ENCODE peak calls at places on chromosome 7, in ten cellular contexts. One of them, this sample, is unnamed.

GRCh38 chr7:82050792-82051191 is 280.9 kb upstream of the HGF start:
- DNase-seq in body of pancreas: no peak
- DNase-seq in fibroblast of the aortic adventitia: peak
- DNase-seq in nephron progenitor cell: no peak
- DNase-seq in HCT116: no peak
- DNase-seq in endodermal cell: no peak
- DNase-seq in SK-N-SH: peak
- DNase-seq in CD4-positive, alpha-beta T cell: no peak
- DNase-seq in OCI-LY7: no peak
- DNase-seq in CD8-positive, alpha-beta T cell: no peak
- DNase-seq in this sample: no peak

GRCh38 chr7:45897042-45897690 is 8.9 kb downstream of the IGFBP1 start:
- DNase-seq in OCI-LY7: no peak
- DNase-seq in nephron progenitor cell: no peak
- DNase-seq in endodermal cell: no peak
- DNase-seq in CD4-positive, alpha-beta T cell: no peak
- DNase-seq in fibroblast of the aortic adventitia: peak
- DNase-seq in CD8-positive, alpha-beta T cell: no peak
- DNase-seq in SK-N-SH: no peak
- DNase-seq in HCT116: no peak
- DNase-seq in body of pancreas: no peak
- DNase-seq in this sample: no peak

GRCh38 chr7:47786557-47787248 is 161.6 kb downstream of the PKD1L1 start:
- DNase-seq in body of pancreas: peak
- DNase-seq in HCT116: peak
- DNase-seq in nephron progenitor cell: peak
- DNase-seq in SK-N-SH: no peak
- DNase-seq in CD8-positive, alpha-beta T cell: no peak
- DNase-seq in OCI-LY7: no peak
- DNase-seq in fibroblast of the aortic adventitia: peak
- DNase-seq in endodermal cell: peak
- DNase-seq in CD4-positive, alpha-beta T cell: no peak
- DNase-seq in this sample: peak

GRCh38 chr7:79182283-79182682 is 271.2 kb downstream of the MAGI2 start:
- DNase-seq in endodermal cell: no peak
- DNase-seq in CD4-positive, alpha-beta T cell: no peak
- DNase-seq in fibroblast of the aortic adventitia: peak
- DNase-seq in CD8-positive, alpha-beta T cell: no peak
- DNase-seq in HCT116: no peak
- DNase-seq in nephron progenitor cell: no peak
- DNase-seq in SK-N-SH: no peak
- DNase-seq in body of pancreas: no peak
- DNase-seq in OCI-LY7: no peak
- DNase-seq in this sample: peak

GRCh38 chr7:151504715-151505326 is 14.9 kb downstream of the RHEB start:
- DNase-seq in endodermal cell: no peak
- DNase-seq in nephron progenitor cell: no peak
- DNase-seq in CD4-positive, alpha-beta T cell: no peak
- DNase-seq in CD8-positive, alpha-beta T cell: no peak
- DNase-seq in fibroblast of the aortic adventitia: no peak
- DNase-seq in OCI-LY7: no peak
- DNase-seq in SK-N-SH: no peak
- DNase-seq in body of pancreas: no peak
- DNase-seq in HCT116: no peak
- DNase-seq in this sample: no peak

GRCh38 chr7:43456200-43456599 is 126.7 kb upstream of the STK17A start:
- DNase-seq in endodermal cell: no peak
- DNase-seq in body of pancreas: no peak
- DNase-seq in CD8-positive, alpha-beta T cell: no peak
- DNase-seq in fibroblast of the aortic adventitia: no peak
- DNase-seq in HCT116: no peak
- DNase-seq in SK-N-SH: no peak
- DNase-seq in CD4-positive, alpha-beta T cell: no peak
- DNase-seq in nephron progenitor cell: no peak
- DNase-seq in OCI-LY7: no peak
- DNase-seq in this sample: no peak

GRCh38 chr7:18529213-18529612 is 33.7 kb downstream of the HDAC9 start:
- DNase-seq in CD4-positive, alpha-beta T cell: no peak
- DNase-seq in body of pancreas: no peak
- DNase-seq in endodermal cell: no peak
- DNase-seq in CD8-positive, alpha-beta T cell: no peak
- DNase-seq in nephron progenitor cell: no peak
- DNase-seq in SK-N-SH: no peak
- DNase-seq in HCT116: no peak
- DNase-seq in OCI-LY7: no peak
- DNase-seq in fibroblast of the aortic adventitia: no peak
- DNase-seq in this sample: no peak

GRCh38 chr7:159142730-159143129 is 1.9 kb downstream of the VIPR2 start:
- DNase-seq in CD4-positive, alpha-beta T cell: no peak
- DNase-seq in body of pancreas: no peak
- DNase-seq in CD8-positive, alpha-beta T cell: no peak
- DNase-seq in HCT116: no peak
- DNase-seq in SK-N-SH: no peak
- DNase-seq in nephron progenitor cell: no peak
- DNase-seq in OCI-LY7: no peak
- DNase-seq in endodermal cell: peak
- DNase-seq in fibroblast of the aortic adventitia: no peak
- DNase-seq in this sample: no peak

GRCh38 chr7:64892116-64892515 is 11.0 kb upstream of the ZNF273 start:
- DNase-seq in body of pancreas: no peak
- DNase-seq in CD8-positive, alpha-beta T cell: no peak
- DNase-seq in fibroblast of the aortic adventitia: no peak
- DNase-seq in endodermal cell: no peak
- DNase-seq in HCT116: no peak
- DNase-seq in SK-N-SH: no peak
- DNase-seq in nephron progenitor cell: no peak
- DNase-seq in OCI-LY7: no peak
- DNase-seq in CD4-positive, alpha-beta T cell: no peak
- DNase-seq in this sample: no peak

GRCh38 chr7:92904292-92905131 is 68.1 kb upstream of the CDK6 start:
- DNase-seq in HCT116: peak
- DNase-seq in SK-N-SH: peak
- DNase-seq in OCI-LY7: no peak
- DNase-seq in CD8-positive, alpha-beta T cell: peak
- DNase-seq in body of pancreas: no peak
- DNase-seq in CD4-positive, alpha-beta T cell: peak
- DNase-seq in endodermal cell: peak
- DNase-seq in fibroblast of the aortic adventitia: peak
- DNase-seq in nephron progenitor cell: no peak
- DNase-seq in this sample: peak

GRCh38 chr7:4682621-4683042 is 537 bp downstream of the FOXK1 start:
- DNase-seq in fibroblast of the aortic adventitia: peak
- DNase-seq in body of pancreas: peak
- DNase-seq in CD8-positive, alpha-beta T cell: peak
- DNase-seq in HCT116: no peak
- DNase-seq in SK-N-SH: no peak
- DNase-seq in nephron progenitor cell: peak
- DNase-seq in endodermal cell: peak
- DNase-seq in CD4-positive, alpha-beta T cell: peak
- DNase-seq in OCI-LY7: peak
- DNase-seq in this sample: no peak

GRCh38 chr7:34939175-34939574 is 98.1 kb downstream of the DPY19L1 start:
- DNase-seq in SK-N-SH: no peak
- DNase-seq in OCI-LY7: no peak
- DNase-seq in HCT116: no peak
- DNase-seq in endodermal cell: peak
- DNase-seq in nephron progenitor cell: no peak
- DNase-seq in body of pancreas: no peak
- DNase-seq in CD4-positive, alpha-beta T cell: no peak
- DNase-seq in CD8-positive, alpha-beta T cell: no peak
- DNase-seq in fibroblast of the aortic adventitia: no peak
- DNase-seq in this sample: peak

GRCh38 chr7:71131753-71132520 is at the start of gene GALNT17:
- DNase-seq in fibroblast of the aortic adventitia: no peak
- DNase-seq in CD4-positive, alpha-beta T cell: no peak
- DNase-seq in CD8-positive, alpha-beta T cell: no peak
- DNase-seq in SK-N-SH: peak
- DNase-seq in OCI-LY7: no peak
- DNase-seq in HCT116: no peak
- DNase-seq in endodermal cell: no peak
- DNase-seq in nephron progenitor cell: peak
- DNase-seq in body of pancreas: peak
- DNase-seq in this sample: no peak

GRCh38 chr7:128357366-128357662 is 4.2 kb downstream of the PRRT4 start:
- DNase-seq in SK-N-SH: peak
- DNase-seq in OCI-LY7: no peak
- DNase-seq in CD8-positive, alpha-beta T cell: no peak
- DNase-seq in CD4-positive, alpha-beta T cell: no peak
- DNase-seq in HCT116: no peak
- DNase-seq in body of pancreas: no peak
- DNase-seq in endodermal cell: no peak
- DNase-seq in nephron progenitor cell: no peak
- DNase-seq in fibroblast of the aortic adventitia: no peak
- DNase-seq in this sample: no peak

GRCh38 chr7:75962607-75963382 is 31.6 kb downstream of the TMEM120A start:
- DNase-seq in fibroblast of the aortic adventitia: peak
- DNase-seq in OCI-LY7: no peak
- DNase-seq in SK-N-SH: peak
- DNase-seq in CD8-positive, alpha-beta T cell: no peak
- DNase-seq in HCT116: no peak
- DNase-seq in CD4-positive, alpha-beta T cell: no peak
- DNase-seq in endodermal cell: no peak
- DNase-seq in nephron progenitor cell: no peak
- DNase-seq in body of pancreas: no peak
- DNase-seq in this sample: no peak

GRCh38 chr7:43926193-43927043 is at the start of gene UBE2D4:
- DNase-seq in SK-N-SH: peak
- DNase-seq in nephron progenitor cell: peak
- DNase-seq in endodermal cell: peak
- DNase-seq in CD8-positive, alpha-beta T cell: peak
- DNase-seq in CD4-positive, alpha-beta T cell: peak
- DNase-seq in OCI-LY7: peak
- DNase-seq in HCT116: peak
- DNase-seq in fibroblast of the aortic adventitia: peak
- DNase-seq in body of pancreas: peak
- DNase-seq in this sample: no peak

DNA sequence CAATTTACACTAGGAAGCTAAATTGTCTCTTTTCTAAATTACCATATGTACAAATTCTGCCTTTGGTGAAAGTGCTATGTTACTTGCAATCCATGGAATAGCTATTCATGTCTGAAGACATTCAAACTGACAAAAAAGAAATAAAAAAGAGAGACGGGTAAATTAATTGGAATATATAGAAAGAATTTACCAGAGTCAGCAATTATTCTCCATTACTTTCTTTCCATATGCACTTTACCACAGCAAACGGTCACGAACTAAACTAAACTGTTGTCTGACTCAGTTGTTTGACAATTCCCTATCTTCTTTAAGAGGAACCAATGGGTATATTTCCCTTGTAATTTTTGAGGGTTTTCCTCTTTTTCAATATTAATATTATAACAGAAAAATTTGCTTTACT is 85.7 kb downstream of the HOXA1 start:
- DNase-seq in fibroblast of the aortic adventitia: no peak
- DNase-seq in CD4-positive, alpha-beta T cell: no peak
- DNase-seq in SK-N-SH: no peak
- DNase-seq in HCT116: no peak
- DNase-seq in endodermal cell: no peak
- DNase-seq in OCI-LY7: no peak
- DNase-seq in body of pancreas: no peak
- DNase-seq in CD8-positive, alpha-beta T cell: no peak
- DNase-seq in nephron progenitor cell: no peak
- DNase-seq in this sample: no peak
- TF ChIP-seq CTCF in fibroblast of the aortic adventitia: no peak
- TF ChIP-seq CTCF in CD4-positive, alpha-beta T cell: no peak
- TF ChIP-seq CTCF in SK-N-SH: no peak
- TF ChIP-seq CTCF in HCT116: no peak
- TF ChIP-seq CTCF in endodermal cell: no peak
- TF ChIP-seq CTCF in OCI-LY7: no peak
- TF ChIP-seq CTCF in body of pancreas: no peak
- TF ChIP-seq CTCF in CD8-positive, alpha-beta T cell: no peak
- TF ChIP-seq CTCF in nephron progenitor cell: no peak
- TF ChIP-seq CTCF in this sample: no peak

DNA sequence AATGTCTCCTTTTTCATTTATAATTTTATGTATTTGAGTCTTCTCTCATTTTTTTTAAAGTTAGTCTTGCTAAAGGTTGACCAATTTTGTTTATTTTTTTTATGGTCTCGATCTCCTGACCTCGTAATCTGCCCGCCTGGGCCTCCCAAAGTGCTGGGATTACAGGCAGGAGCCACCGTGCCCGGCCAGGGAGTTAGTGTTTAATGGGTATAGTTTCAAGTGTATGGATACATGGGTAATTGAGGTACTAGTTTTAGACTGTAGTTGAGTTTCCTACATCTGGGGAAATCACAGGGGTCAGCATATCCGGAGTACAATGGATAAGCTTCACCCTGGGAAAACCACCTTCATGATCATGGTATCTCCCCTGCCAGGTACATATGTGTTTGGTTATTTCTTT is 267.3 kb upstream of the KCND2 start:
- DNase-seq in endodermal cell: no peak
- DNase-seq in nephron progenitor cell: no peak
- DNase-seq in OCI-LY7: no peak
- DNase-seq in CD4-positive, alpha-beta T cell: no peak
- DNase-seq in body of pancreas: no peak
- DNase-seq in CD8-positive, alpha-beta T cell: no peak
- DNase-seq in SK-N-SH: no peak
- DNase-seq in fibroblast of the aortic adventitia: no peak
- DNase-seq in HCT116: no peak
- DNase-seq in this sample: no peak
- TF ChIP-seq CTCF in endodermal cell: no peak
- TF ChIP-seq CTCF in nephron progenitor cell: no peak
- TF ChIP-seq CTCF in OCI-LY7: no peak
- TF ChIP-seq CTCF in CD4-positive, alpha-beta T cell: no peak
- TF ChIP-seq CTCF in body of pancreas: no peak
- TF ChIP-seq CTCF in CD8-positive, alpha-beta T cell: no peak
- TF ChIP-seq CTCF in SK-N-SH: no peak
- TF ChIP-seq CTCF in fibroblast of the aortic adventitia: no peak
- TF ChIP-seq CTCF in HCT116: no peak
- TF ChIP-seq CTCF in this sample: no peak

GRCh38 chr7:30702200-30702599 is 19.9 kb upstream of the CRHR2 start:
- DNase-seq in SK-N-SH: no peak
- DNase-seq in OCI-LY7: peak
- DNase-seq in CD4-positive, alpha-beta T cell: no peak
- DNase-seq in endodermal cell: no peak
- DNase-seq in body of pancreas: no peak
- DNase-seq in HCT116: no peak
- DNase-seq in nephron progenitor cell: no peak
- DNase-seq in CD8-positive, alpha-beta T cell: no peak
- DNase-seq in fibroblast of the aortic adventitia: no peak
- DNase-seq in this sample: no peak
- TF ChIP-seq CTCF in SK-N-SH: no peak
- TF ChIP-seq CTCF in OCI-LY7: peak
- TF ChIP-seq CTCF in CD4-positive, alpha-beta T cell: peak
- TF ChIP-seq CTCF in endodermal cell: peak
- TF ChIP-seq CTCF in body of pancreas: no peak
- TF ChIP-seq CTCF in HCT116: no peak
- TF ChIP-seq CTCF in nephron progenitor cell: no peak
- TF ChIP-seq CTCF in CD8-positive, alpha-beta T cell: no peak
- TF ChIP-seq CTCF in fibroblast of the aortic adventitia: no peak
- TF ChIP-seq CTCF in this sample: peak

DNA sequence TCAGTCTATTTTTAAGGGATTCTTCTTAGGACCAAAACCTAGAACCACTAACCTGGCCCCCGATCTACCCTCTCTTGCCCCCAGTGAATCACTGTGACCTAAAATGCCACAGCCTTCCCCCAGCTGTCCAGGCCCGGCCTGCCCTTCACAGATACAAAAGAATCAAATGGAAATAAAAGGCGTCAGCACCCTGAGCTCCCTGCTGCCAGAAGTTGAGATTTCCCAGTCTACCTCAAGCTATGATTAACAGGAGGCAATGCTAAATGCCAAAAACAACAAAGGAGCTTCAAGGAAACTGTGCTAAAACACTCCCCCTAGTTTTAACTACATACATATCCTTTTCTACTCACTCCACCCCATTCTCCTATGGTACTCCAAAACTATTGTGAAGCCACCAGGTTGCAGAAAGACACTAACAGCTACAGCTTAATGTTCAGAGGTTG is 67.8 kb downstream of the GSAP start:
- DNase-seq in fibroblast of the aortic adventitia: peak
- DNase-seq in nephron progenitor cell: no peak
- DNase-seq in body of pancreas: peak
- DNase-seq in CD4-positive, alpha-beta T cell: no peak
- DNase-seq in HCT116: no peak
- DNase-seq in CD8-positive, alpha-beta T cell: no peak
- DNase-seq in OCI-LY7: no peak
- DNase-seq in SK-N-SH: peak
- DNase-seq in endodermal cell: peak
- DNase-seq in this sample: peak
- TF ChIP-seq CTCF in fibroblast of the aortic adventitia: peak
- TF ChIP-seq CTCF in nephron progenitor cell: no peak
- TF ChIP-seq CTCF in body of pancreas: no peak
- TF ChIP-seq CTCF in CD4-positive, alpha-beta T cell: no peak
- TF ChIP-seq CTCF in HCT116: no peak
- TF ChIP-seq CTCF in CD8-positive, alpha-beta T cell: no peak
- TF ChIP-seq CTCF in OCI-LY7: no peak
- TF ChIP-seq CTCF in SK-N-SH: peak
- TF ChIP-seq CTCF in endodermal cell: no peak
- TF ChIP-seq CTCF in this sample: peak